ENCODE peak calls at places on chromosome X, in five cellular contexts. J is left ventricle myocardium inferior, H is right cardiac atrium, F is endothelial cell, C is NCI-H146. S is an unnamed sample.

GRCh38 chrX:1167466-1167865 is 45.0 kb downstream of the CRLF2 start:
- DNase-seq in J (no peak), H (no peak), F (no peak), C (no peak), S (no peak)

GRCh38 chrX:21659320-21659719 is 1.2 kb upstream of the KLHL34 start:
- DNase-seq in J (no peak), H (no peak), F (no peak), C (no peak), S (no peak)

GRCh38 chrX:120690344-120690743 is 60.5 kb upstream of the C1GALT1C1 start:
- DNase-seq in J (no peak), H (no peak), F (no peak), C (no peak), S (no peak)

GRCh38 chrX:50799531-50799961 is 14.4 kb downstream of the SHROOM4 start:
- DNase-seq in J (no peak), H (peak), F (no peak), C (no peak), S (no peak)

GRCh38 chrX:69357293-69357692 is 146.8 kb upstream of the NALF2 start:
- DNase-seq in J (no peak), H (peak), F (no peak), C (no peak), S (no peak)

GRCh38 chrX:119410027-119410819 is 11.1 kb downstream of the SLC25A43 start:
- DNase-seq in J (no peak), H (no peak), F (no peak), C (peak), S (peak)

GRCh38 chrX:133297284-133297683 is 79.1 kb upstream of the TFDP3 start:
- DNase-seq in J (no peak), H (no peak), F (no peak), C (no peak), S (no peak)

GRCh38 chrX:45852884-45853283 is 652.2 kb upstream of the DIPK2B start:
- DNase-seq in J (no peak), H (no peak), F (no peak), C (peak), S (no peak)

GRCh38 chrX:119990995-119991787 is 47.6 kb upstream of the NKAP start:
- DNase-seq in J (no peak), H (no peak), F (no peak), C (peak), S (no peak)

GRCh38 chrX:47146936-47147859 is 2.2 kb downstream of the RBM10 start:
- DNase-seq in J (no peak), H (no peak), F (no peak), C (no peak), S (no peak)

GRCh38 chrX:56968980-56969379 is 26.4 kb downstream of the SPIN3 start:
- DNase-seq in J (no peak), H (no peak), F (no peak), C (no peak), S (no peak)

GRCh38 chrX:108396188-108396885 is 41.9 kb downstream of the COL4A6 start:
- DNase-seq in J (no peak), H (no peak), F (no peak), C (no peak), S (no peak)

GRCh38 chrX:17525762-17526555 is 151.0 kb downstream of the NHS start:
- DNase-seq in J (no peak), H (no peak), F (no peak), C (no peak), S (no peak)

GRCh38 chrX:130884627-130885026 is 18.4 kb downstream of the ENOX2 start:
- DNase-seq in J (no peak), H (no peak), F (no peak), C (no peak), S (no peak)

GRCh38 chrX:1451251-1451675 is 1.4 kb downstream of the ASMTL start:
- DNase-seq in J (no peak), H (no peak), F (no peak), C (no peak), S (no peak)

GRCh38 chrX:129705377-129705925 is 33.3 kb upstream of the XPNPEP2 start:
- DNase-seq in J (no peak), H (no peak), F (no peak), C (no peak), S (no peak)

GRCh38 chrX:8233091-8233490 is 62.0 kb upstream of the VCX2 start:
- DNase-seq in J (no peak), H (no peak), F (no peak), C (no peak), S (no peak)

GRCh38 chrX:154988719-154989118 is 33.8 kb downstream of the F8 start:
- DNase-seq in J (no peak), H (no peak), F (no peak), C (peak), S (no peak)